ENCODE peak calls at places on chromosomes 6 and 20, in nine cellular contexts. Q, G, A, P, R, Z, E, L and X are unnamed samples.
A peak's percentile ranks its signal among the peaks of the same experiment; 100 is the strongest.

GRCh38 chr6:35080016-35080680 is 61.0 kb downstream of the TCP11 start:
- DNase-seq in L (no peak), P (no peak), G (peak; percentile 54), E (no peak), Z (peak; percentile 3), Q (no peak), R (no peak), A (peak; percentile 15), X (peak; percentile 8)

GRCh38 chr6:142816024-142816423 is 129.0 kb downstream of the HIVEP2 start:
- DNase-seq in Z (no peak), R (no peak), E (no peak), Q (no peak), P (no peak), A (no peak), G (no peak), L (no peak), X (no peak)

GRCh38 chr6:34155471-34156300 is 9.8 kb upstream of the GRM4 start:
- DNase-seq in G (peak; percentile 39), A (no peak), R (no peak), L (no peak), Q (no peak), Z (no peak), E (no peak), P (no peak), X (no peak)

GRCh38 chr20:1816384-1817381 is 78.5 kb upstream of the SIRPA start:
- DNase-seq in Z (no peak), P (no peak), E (no peak), G (no peak), R (no peak), A (peak; percentile 72), L (no peak), Q (peak; percentile 4), X (no peak)

GRCh38 chr20:19901226-19901625 is 115.9 kb upstream of the NAA20 start:
- DNase-seq in P (no peak), G (no peak), Q (no peak), E (no peak), Z (no peak), R (no peak), L (no peak), A (no peak), X (no peak)

GRCh38 chr6:56279346-56280080 is 32.1 kb upstream of the COL21A1 start:
- DNase-seq in A (no peak), Z (no peak), E (no peak), P (peak; percentile 34), L (no peak), Q (no peak), R (no peak), G (no peak), X (no peak)

GRCh38 chr20:61355096-61355495 is 103.0 kb downstream of the CDH4 start:
- DNase-seq in Q (peak; percentile 66), Z (no peak), G (peak; percentile 19), R (no peak), L (no peak), P (no peak), E (peak; percentile 12), A (no peak), X (no peak)

GRCh38 chr6:49606696-49607390 is 29.8 kb downstream of the RHAG start:
- DNase-seq in Z (peak; percentile 23), P (peak; percentile 93), L (no peak), E (peak; percentile 25), R (no peak), G (no peak), Q (peak; percentile 50), A (peak; percentile 45), X (peak; percentile 33)

GRCh38 chr6:141587482-141588266 is 545.1 kb upstream of the GJE1 start:
- DNase-seq in Q (no peak), R (no peak), E (no peak), Z (no peak), G (no peak), L (no peak), P (no peak), A (no peak), X (no peak)

GRCh38 chr20:59159091-59159821 is 4.4 kb upstream of the ZNF831 start:
- DNase-seq in R (no peak), L (no peak), Q (no peak), A (no peak), E (no peak), Z (peak; percentile 35), P (no peak), G (no peak), X (no peak)

GRCh38 chr20:12012241-12013222 is 94.8 kb downstream of the BTBD3 start:
- DNase-seq in A (peak; percentile 44), Q (peak; percentile 64), Z (peak; percentile 35), P (peak; percentile 31), G (no peak), E (no peak), R (no peak), L (no peak), X (no peak)

GRCh38 chr20:25336561-25337422 is 53.8 kb downstream of the ABHD12 start:
- DNase-seq in A (no peak), E (peak; percentile 24), P (no peak), G (no peak), R (no peak), Q (peak; percentile 45), Z (no peak), L (no peak), X (no peak)

DNA sequence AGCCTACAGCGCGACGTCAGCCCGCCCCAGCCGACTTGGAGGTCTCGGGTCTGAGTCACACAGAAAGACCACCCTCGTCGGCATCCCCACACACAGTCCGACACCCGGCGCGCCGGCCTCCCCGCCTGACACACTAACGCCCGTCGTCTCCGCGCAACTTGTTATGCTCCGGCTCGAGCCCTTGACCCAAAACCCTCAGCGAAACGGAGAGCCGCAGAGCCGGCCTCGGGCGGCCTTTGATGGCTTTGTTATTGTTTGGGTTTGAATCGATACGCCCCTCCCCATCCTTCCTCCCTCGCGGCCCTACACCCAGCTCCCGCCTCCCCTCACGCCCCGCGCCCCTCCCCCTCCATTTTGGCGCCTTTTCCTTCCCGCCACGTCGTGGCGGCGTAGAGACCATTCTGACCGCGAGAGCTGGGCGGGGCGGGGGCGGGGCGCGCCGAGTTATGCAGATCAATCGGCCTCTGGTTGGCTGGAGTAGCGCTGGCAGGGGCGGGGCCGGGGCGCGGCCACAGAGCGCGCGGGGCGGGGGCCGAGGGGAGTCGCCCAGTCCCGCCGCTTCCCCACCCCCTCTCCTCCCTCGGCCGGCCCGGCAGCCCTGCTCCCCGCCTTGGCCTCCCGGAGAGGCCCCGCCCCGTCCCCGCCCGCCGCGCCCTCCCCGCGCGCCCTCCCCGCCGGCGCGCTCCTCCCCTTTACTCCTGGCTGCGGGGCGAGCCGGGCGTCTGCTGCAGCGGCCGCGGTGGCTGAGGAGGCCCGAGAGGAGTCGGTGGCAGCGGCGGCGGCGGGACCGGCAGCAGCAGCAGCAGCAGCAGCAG is at the start of gene PIM1:
- DNase-seq in Q (peak; percentile 100), R (peak; percentile 100), A (peak; percentile 99), Z (peak; percentile 99), E (peak; percentile 100), P (peak; percentile 87), L (peak; percentile 95), G (peak; percentile 100), X (peak; percentile 99)
- TF ChIP-seq POLR2A in Q (no peak), R (peak; percentile 90), A (peak; percentile 77), Z (peak; percentile 60), E (peak; percentile 95), P (peak; percentile 25), L (peak; percentile 98), G (no peak), X (peak; percentile 68)

GRCh38 chr6:6004147-6004995 is 2.4 kb downstream of the NRN1 start:
- DNase-seq in E (no peak), Z (no peak), P (no peak), G (no peak), Q (no peak), R (no peak), L (no peak), A (no peak), X (no peak)
- H3K27me3 ChIP-seq in E (peaks cover 71% of the 10 kb centered on the region), Z (peaks cover 100% of the 10 kb centered on the region), P (peaks cover 13% of the 10 kb centered on the region), G (peaks cover 92% of the 10 kb centered on the region), Q (peaks cover 6% of the 10 kb centered on the region), R (no peaks in the 10 kb centered on the region), L (peaks cover 39% of the 10 kb centered on the region), A (peaks cover 92% of the 10 kb centered on the region), X (peaks cover 95% of the 10 kb centered on the region)

DNA sequence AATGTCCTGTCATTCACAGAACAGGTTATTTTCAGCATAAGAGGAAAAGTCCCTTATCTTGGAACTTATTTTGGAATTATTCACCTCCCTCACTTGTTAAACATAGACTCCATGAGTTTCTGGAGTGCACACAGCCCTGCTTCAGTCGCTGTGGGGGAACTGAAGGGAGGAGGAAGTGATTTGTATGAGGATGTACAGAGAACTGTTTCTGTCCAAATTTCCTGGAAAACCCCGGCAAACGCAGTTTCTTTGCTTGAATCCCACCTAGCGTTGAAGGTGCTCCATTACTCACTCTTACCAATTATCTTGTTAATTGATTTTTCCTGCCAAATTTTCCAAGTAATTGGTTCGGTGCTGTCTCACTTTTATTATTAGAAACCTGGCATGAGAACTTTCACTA is 78.0 kb upstream of the AGPAT4 start:
- DNase-seq in P (no peak), L (no peak), Z (no peak), R (no peak), Q (no peak), E (no peak), G (no peak), A (no peak), X (no peak)
- TF ChIP-seq POLR2A in P (no peak), L (no peak), Z (no peak), R (no peak), Q (no peak), E (no peak), G (no peak), A (no peak), X (no peak)

GRCh38 chr6:14882394-14883073 is 363.3 kb upstream of the JARID2 start:
- DNase-seq in A (no peak), Z (no peak), G (no peak), Q (no peak), E (no peak), P (no peak), R (no peak), L (no peak), X (no peak)

GRCh38 chr6:14883921-14884320 is 361.9 kb upstream of the JARID2 start:
- DNase-seq in R (no peak), Q (no peak), L (no peak), P (no peak), E (no peak), Z (no peak), A (no peak), G (no peak), X (no peak)

GRCh38 chr6:14887986-14888574 is 357.8 kb upstream of the JARID2 start:
- DNase-seq in G (no peak), A (no peak), L (no peak), Z (no peak), R (no peak), E (no peak), Q (no peak), P (no peak), X (no peak)

GRCh38 chr6:14887181-14887580 is 358.7 kb upstream of the JARID2 start:
- DNase-seq in E (no peak), R (no peak), L (no peak), A (no peak), G (no peak), P (no peak), Q (no peak), Z (no peak), X (no peak)

DNA sequence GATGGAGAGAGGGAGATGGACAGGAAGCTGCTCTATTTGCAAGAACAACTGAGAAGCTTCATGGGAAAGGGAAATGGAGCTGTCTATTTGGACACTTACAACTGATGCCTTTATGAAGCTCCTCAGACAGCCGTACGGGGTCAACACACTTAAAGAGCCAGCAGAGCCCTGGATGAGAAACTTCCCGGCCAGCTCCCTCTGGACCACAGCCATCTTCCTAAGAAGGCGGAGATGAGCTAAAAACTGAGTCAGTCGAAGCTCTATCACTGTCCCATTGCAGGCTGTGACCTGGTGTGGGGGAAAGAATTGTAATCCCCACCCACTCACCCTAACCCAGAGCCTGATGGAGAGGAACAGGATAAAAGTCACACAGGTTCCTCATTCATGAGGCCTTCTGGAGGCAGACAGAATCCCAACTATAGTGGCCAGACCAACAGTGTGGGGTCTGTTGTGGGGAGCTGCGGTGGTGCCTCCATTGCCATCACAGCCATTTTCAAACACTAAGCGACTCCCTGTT is 360.3 kb upstream of the JARID2 start:
- DNase-seq in L (no peak), Q (no peak), A (no peak), Z (no peak), E (no peak), G (no peak), R (no peak), P (no peak), X (no peak)
- H3K27me3 ChIP-seq in L (no peaks in the 10 kb centered on the region), Q (no peaks in the 10 kb centered on the region), A (no peaks in the 10 kb centered on the region), Z (no peaks in the 10 kb centered on the region), E (no peaks in the 10 kb centered on the region), G (no peaks in the 10 kb centered on the region), R (no peaks in the 10 kb centered on the region), P (no peaks in the 10 kb centered on the region), X (no peaks in the 10 kb centered on the region)